ENCODE peak calls at places on chromosomes 11 and 22, in six cellular contexts. Y, N, G, A, U and J are unnamed samples.

GRCh38 chr11:65894034-65894591 is 3.6 kb downstream of the CCDC85B start:
- DNase-seq in Y (no peak), N (no peak), G (no peak), A (no peak), U (no peak), J (no peak)

GRCh38 chr22:31532060-31532459 is 35.7 kb downstream of the SFI1 start:
- DNase-seq in U (no peak), N (no peak), A (no peak), Y (no peak), G (peak; percentile 3), J (no peak)

GRCh38 chr11:110425751-110426545 is 3.8 kb upstream of the FDX1 start:
- DNase-seq in U (peak; percentile 88), A (no peak), N (no peak), Y (no peak), G (peak; percentile 88), J (no peak)

GRCh38 chr11:16412525-16413194 is 56.3 kb upstream of the SOX6 start:
- DNase-seq in N (no peak), U (no peak), A (no peak), G (no peak), Y (no peak), J (no peak)

GRCh38 chr11:45075952-45076351 is 70.5 kb upstream of the PRDM11 start:
- DNase-seq in A (no peak), Y (no peak), N (no peak), U (no peak), G (no peak), J (no peak)

GRCh38 chr11:93031386-93031785 is 61.9 kb downstream of the MTNR1B start:
- DNase-seq in A (no peak), G (peak; percentile 82), N (peak; percentile 61), U (no peak), Y (peak; percentile 19), J (no peak)

GRCh38 chr11:115384236-115384635 is 120.0 kb downstream of the CADM1 start:
- DNase-seq in G (no peak), Y (no peak), A (no peak), U (no peak), N (no peak), J (no peak)

GRCh38 chr11:95713428-95713827 is 76.2 kb downstream of the FAM76B start:
- DNase-seq in Y (no peak), A (no peak), U (no peak), G (no peak), N (no peak), J (no peak)

GRCh38 chr11:1640076-1640946 is 10.7 kb downstream of the KRTAP5-5 start:
- DNase-seq in A (no peak), N (peak; percentile 87), G (no peak), U (peak; percentile 18), Y (peak; percentile 77), J (peak; percentile 28)

GRCh38 chr11:106644824-106645223 is 373.5 kb downstream of the GUCY1A2 start:
- DNase-seq in U (peak; percentile 28), A (no peak), G (peak; percentile 60), Y (no peak), N (no peak), J (no peak)

GRCh38 chr11:121497176-121497995 is 44.6 kb upstream of the SORL1-AS1 start:
- DNase-seq in A (no peak), Y (peak; percentile 89), U (no peak), N (peak; percentile 28), G (no peak), J (no peak)

GRCh38 chr22:45575173-45575572 is 72.5 kb downstream of the FBLN1 start:
- DNase-seq in Y (no peak), A (no peak), N (no peak), U (no peak), G (no peak), J (no peak)
- H2AFZ ChIP-seq in Y (no peak overlapping the region), A (no peak overlapping the region), N (no peak overlapping the region), U (no peak overlapping the region), G (no peak overlapping the region), J (no peak overlapping the region)

GRCh38 chr11:60482361-60482760 is 10.2 kb upstream of the MS4A12 start:
- DNase-seq in N (no peak), A (no peak), U (no peak), Y (no peak), G (no peak), J (no peak)

DNA sequence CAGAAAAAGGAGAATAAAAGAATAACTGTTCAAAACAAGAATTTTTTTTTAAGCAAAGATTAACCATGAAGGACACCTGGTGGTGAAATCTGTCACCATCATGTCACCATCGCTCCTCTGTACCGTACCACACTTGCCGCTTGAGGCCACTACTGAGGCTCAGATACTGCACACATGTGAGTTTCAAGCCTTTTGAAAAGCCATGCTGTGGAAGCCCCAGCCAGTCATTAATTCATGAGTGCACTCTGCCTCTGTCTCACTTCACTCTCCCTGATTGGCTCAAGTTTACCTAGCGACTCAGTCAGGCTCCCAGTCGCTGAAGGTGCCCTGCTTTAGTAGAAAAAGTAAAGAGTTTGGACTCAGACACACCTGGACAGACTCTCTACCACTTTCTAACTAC is 6.6 kb upstream of the MS4A12 start:
- DNase-seq in A (peak; percentile 79), G (no peak), Y (peak; percentile 70), U (no peak), N (peak; percentile 73), J (peak; percentile 6)
- H3K4me1 ChIP-seq in A (no peaks in the 10 kb centered on the region), G (no peaks in the 10 kb centered on the region), Y (no peaks in the 10 kb centered on the region), U (no peaks in the 10 kb centered on the region), N (no peaks in the 10 kb centered on the region), J (no peaks in the 10 kb centered on the region)

GRCh38 chr11:133619973-133620372 is 87.7 kb upstream of the OPCML start:
- DNase-seq in A (no peak), G (no peak), U (no peak), Y (peak; percentile 24), N (peak; percentile 29), J (no peak)
- TF ChIP-seq CTCF in A (no peak), G (no peak), U (no peak), Y (peak; percentile 40), N (peak; percentile 40), J (peak; percentile 39)

DNA sequence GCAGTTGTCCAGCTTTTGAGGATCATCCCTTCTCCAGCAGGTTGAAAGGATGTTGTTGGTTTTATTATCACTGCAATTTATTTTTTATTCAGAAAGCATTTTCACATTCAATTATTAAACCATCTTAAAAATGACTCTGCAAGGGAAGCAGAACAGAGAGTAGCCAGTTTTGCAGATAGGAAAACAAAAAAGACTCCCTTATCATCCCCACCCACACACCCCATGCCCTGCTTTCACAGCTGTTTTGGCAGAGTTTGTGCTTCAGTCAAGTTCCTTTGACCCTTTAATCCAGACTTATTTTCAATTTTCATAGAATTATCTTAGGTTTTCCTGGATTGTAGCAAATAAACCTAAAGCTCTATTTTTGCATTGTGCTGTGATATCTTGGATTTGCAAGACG is 44.4 kb downstream of the MUC15 start:
- DNase-seq in U (no peak), A (no peak), N (no peak), Y (no peak), G (no peak), J (no peak)
- H2AFZ ChIP-seq in U (no peak overlapping the region), A (no peak overlapping the region), N (no peak overlapping the region), Y (no peak overlapping the region), G (no peak overlapping the region), J (no peak overlapping the region)

DNA sequence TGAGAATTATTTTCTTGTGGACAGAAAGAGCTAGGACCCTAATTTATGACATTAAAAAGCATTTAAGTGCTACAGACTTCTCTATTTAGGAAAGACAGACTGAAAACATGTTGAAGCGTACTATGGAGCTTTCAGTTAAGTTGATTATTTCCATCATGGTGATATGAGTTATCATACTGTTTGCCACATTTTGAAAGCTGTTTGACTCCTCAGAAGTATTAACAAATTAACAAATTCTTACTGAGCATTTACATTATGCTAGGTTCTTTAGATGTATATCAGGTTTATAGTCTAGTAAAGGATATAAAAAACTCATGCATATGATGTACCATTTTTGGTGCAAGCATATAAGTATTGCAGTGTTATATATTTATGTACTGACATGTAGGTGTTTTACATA is 50.1 kb downstream of the ARHGEF12 start:
- DNase-seq in G (no peak), Y (no peak), N (no peak), A (no peak), U (no peak), J (no peak)
- H3K4me1 ChIP-seq in G (peaks cover 13% of the 10 kb centered on the region), Y (peaks cover 26% of the 10 kb centered on the region), N (peaks cover 20% of the 10 kb centered on the region), A (no peaks in the 10 kb centered on the region), U (peaks cover 5% of the 10 kb centered on the region), J (no peaks in the 10 kb centered on the region)